ENCODE peak calls at places on chromosomes 3 and 15, in five cellular contexts. One of them, this sample, is unnamed.

GRCh38 chr3:112847692-112848091 is 1.0 kb upstream of the CD200R1L start:
- DNase-seq in A549: no peak
- DNase-seq in GM12878: no peak
- DNase-seq in K562: no peak
- DNase-seq in HepG2: no peak
- DNase-seq in this sample: no peak

GRCh38 chr3:182568756-182569155 is 224.5 kb upstream of the ATP11B start:
- DNase-seq in A549: no peak
- DNase-seq in GM12878: no peak
- DNase-seq in K562: no peak
- DNase-seq in HepG2: no peak
- DNase-seq in this sample: no peak

GRCh38 chr3:158912188-158912587 is 110.3 kb downstream of the MFSD1 start:
- DNase-seq in A549: peak
- DNase-seq in GM12878: no peak
- DNase-seq in K562: peak
- DNase-seq in HepG2: peak
- DNase-seq in this sample: no peak

GRCh38 chr3:4033296-4033695 is 234.1 kb downstream of the LRRN1 start:
- DNase-seq in A549: no peak
- DNase-seq in GM12878: no peak
- DNase-seq in K562: no peak
- DNase-seq in HepG2: no peak
- DNase-seq in this sample: no peak

GRCh38 chr3:189455009-189455408 is 176.2 kb upstream of the TP63 start:
- DNase-seq in A549: no peak
- DNase-seq in GM12878: no peak
- DNase-seq in K562: no peak
- DNase-seq in HepG2: no peak
- DNase-seq in this sample: no peak

GRCh38 chr15:41085029-41085428 is 31.1 kb downstream of the INO80 start:
- DNase-seq in A549: no peak
- DNase-seq in GM12878: no peak
- DNase-seq in K562: no peak
- DNase-seq in HepG2: no peak
- DNase-seq in this sample: no peak

GRCh38 chr15:65066635-65067333 is 1.0 kb downstream of the RASL12 start:
- DNase-seq in A549: no peak
- DNase-seq in GM12878: no peak
- DNase-seq in K562: no peak
- DNase-seq in HepG2: no peak
- DNase-seq in this sample: peak

GRCh38 chr3:17643691-17644090 is 98.7 kb downstream of the TBC1D5 start:
- DNase-seq in A549: no peak
- DNase-seq in GM12878: no peak
- DNase-seq in K562: no peak
- DNase-seq in HepG2: no peak
- DNase-seq in this sample: no peak

GRCh38 chr15:59306520-59307163 is 66.0 kb downstream of the MYO1E start:
- DNase-seq in A549: peak
- DNase-seq in GM12878: no peak
- DNase-seq in K562: no peak
- DNase-seq in HepG2: no peak
- DNase-seq in this sample: no peak

GRCh38 chr15:52653451-52653964 is 25.7 kb downstream of the ATOSA start:
- DNase-seq in A549: peak
- DNase-seq in GM12878: no peak
- DNase-seq in K562: peak
- DNase-seq in HepG2: no peak
- DNase-seq in this sample: no peak

GRCh38 chr3:106299300-106300098 is 430.7 kb upstream of the CBLB start:
- DNase-seq in A549: peak
- DNase-seq in GM12878: peak
- DNase-seq in K562: no peak
- DNase-seq in HepG2: no peak
- DNase-seq in this sample: no peak

GRCh38 chr15:57158997-57159668 is 217.2 kb upstream of the CGNL1 start:
- DNase-seq in A549: no peak
- DNase-seq in GM12878: no peak
- DNase-seq in K562: no peak
- DNase-seq in HepG2: no peak
- DNase-seq in this sample: no peak

GRCh38 chr3:10682692-10683091 is 133.3 kb upstream of the SLC6A11 start:
- DNase-seq in A549: no peak
- DNase-seq in GM12878: no peak
- DNase-seq in K562: no peak
- DNase-seq in HepG2: peak
- DNase-seq in this sample: no peak
- TF ChIP-seq CTCF in A549: no peak
- TF ChIP-seq CTCF in GM12878: no peak
- TF ChIP-seq CTCF in K562: no peak
- TF ChIP-seq CTCF in HepG2: no peak
- TF ChIP-seq CTCF in this sample: no peak

GRCh38 chr15:67825880-67826716 is 789 bp downstream of the SKOR1 start:
- DNase-seq in A549: peak
- DNase-seq in GM12878: no peak
- DNase-seq in K562: no peak
- DNase-seq in HepG2: no peak
- DNase-seq in this sample: peak

GRCh38 chr15:67826717-67827560 is 1.6 kb downstream of the SKOR1 start:
- DNase-seq in A549: no peak
- DNase-seq in GM12878: no peak
- DNase-seq in K562: no peak
- DNase-seq in HepG2: no peak
- DNase-seq in this sample: no peak

GRCh38 chr15:67823371-67824156 is 1.7 kb upstream of the SKOR1 start:
- DNase-seq in A549: no peak
- DNase-seq in GM12878: no peak
- DNase-seq in K562: no peak
- DNase-seq in HepG2: no peak
- DNase-seq in this sample: no peak

GRCh38 chr15:67824157-67824899 is 981 bp upstream of the SKOR1 start:
- DNase-seq in A549: no peak
- DNase-seq in GM12878: no peak
- DNase-seq in K562: no peak
- DNase-seq in HepG2: no peak
- DNase-seq in this sample: no peak

GRCh38 chr15:67824900-67825879 is at the start of gene SKOR1:
- DNase-seq in A549: peak
- DNase-seq in GM12878: no peak
- DNase-seq in K562: no peak
- DNase-seq in HepG2: no peak
- DNase-seq in this sample: peak
- TF ChIP-seq ESRRA in A549: no peak
- TF ChIP-seq ESRRA in GM12878: no peak
- TF ChIP-seq ESRRA in K562: no peak
- TF ChIP-seq ESRRA in HepG2: no peak
- TF ChIP-seq ESRRA in this sample: no peak

DNA sequence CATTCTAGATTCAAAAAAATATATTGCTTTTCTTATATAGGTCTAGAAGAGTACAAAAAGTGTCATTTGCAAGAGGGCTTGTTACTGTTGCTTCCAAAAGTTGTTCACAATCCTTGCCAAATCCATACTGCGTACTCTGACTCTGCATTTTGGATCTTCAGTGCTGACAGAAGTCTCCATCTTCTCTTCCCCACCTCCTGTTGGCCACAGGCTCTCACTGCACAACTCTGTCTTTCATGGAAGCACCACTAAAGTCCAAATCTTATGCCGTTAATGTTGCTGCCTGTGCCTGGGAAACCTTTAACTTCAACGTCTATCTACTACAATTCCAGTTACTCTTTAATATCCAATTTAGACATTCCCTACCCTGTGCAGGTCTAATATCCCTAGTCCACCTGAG is 419.9 kb downstream of the NR2F2 start:
- DNase-seq in A549: no peak
- DNase-seq in GM12878: no peak
- DNase-seq in K562: no peak
- DNase-seq in HepG2: no peak
- DNase-seq in this sample: no peak
- TF ChIP-seq CTCF in A549: no peak
- TF ChIP-seq CTCF in GM12878: no peak
- TF ChIP-seq CTCF in K562: no peak
- TF ChIP-seq CTCF in HepG2: no peak
- TF ChIP-seq CTCF in this sample: no peak

DNA sequence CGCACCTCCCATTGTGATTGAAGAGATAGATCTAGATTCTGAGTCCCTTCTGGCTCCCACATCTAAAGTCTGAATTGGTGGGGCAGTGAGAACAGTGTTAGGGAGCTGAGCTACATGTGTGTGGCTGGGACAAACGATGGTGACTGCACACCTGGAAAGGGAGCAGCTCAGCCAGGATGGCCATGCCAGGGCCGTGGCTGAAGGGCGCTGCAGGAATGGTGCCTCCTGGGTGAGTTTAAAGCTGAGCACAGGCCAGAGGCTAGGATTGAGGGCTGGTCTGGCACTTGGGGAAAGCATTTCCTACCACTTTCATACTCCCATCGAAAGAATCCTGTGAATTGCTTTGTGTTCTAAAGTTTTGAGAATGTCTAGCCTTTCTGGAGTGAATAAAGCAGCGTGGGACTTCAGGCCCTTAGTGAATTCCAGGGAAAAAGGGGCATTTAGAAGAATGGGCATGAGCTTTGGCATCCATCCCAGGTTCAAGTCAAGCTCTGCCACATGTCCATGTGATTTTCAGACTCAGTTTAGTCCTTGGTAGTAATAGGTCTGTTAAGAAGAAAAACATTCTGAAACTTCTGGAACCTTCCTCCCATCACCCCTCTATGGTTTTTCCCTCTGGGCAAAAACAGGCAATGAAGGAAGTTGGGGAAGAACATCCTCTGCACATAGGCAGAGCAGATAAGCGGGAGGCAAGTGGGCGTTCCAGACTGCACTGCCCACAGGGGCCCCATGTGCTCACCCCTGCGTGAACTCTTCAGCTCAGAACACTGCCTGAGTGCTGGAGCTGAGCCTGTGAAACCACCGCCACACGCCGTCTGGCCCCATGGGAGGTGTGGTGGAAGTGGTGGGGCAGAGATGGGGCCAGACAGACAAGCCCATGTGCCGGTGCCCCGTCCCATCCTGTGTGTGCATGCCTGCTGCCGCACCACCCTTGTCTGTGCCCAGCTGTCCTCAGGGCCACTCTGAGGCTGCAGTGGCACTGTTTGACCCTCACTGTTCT is 12.9 kb upstream of the CPNE9 start:
- DNase-seq in A549: no peak
- DNase-seq in GM12878: peak
- DNase-seq in K562: peak
- DNase-seq in HepG2: no peak
- DNase-seq in this sample: no peak
- TF ChIP-seq ESRRA in A549: no peak
- TF ChIP-seq ESRRA in GM12878: no peak
- TF ChIP-seq ESRRA in K562: no peak
- TF ChIP-seq ESRRA in HepG2: no peak
- TF ChIP-seq ESRRA in this sample: no peak

GRCh38 chr3:45547764-45548683 is 46.5 kb upstream of the LIMD1 start:
- DNase-seq in A549: no peak
- DNase-seq in GM12878: no peak
- DNase-seq in K562: no peak
- DNase-seq in HepG2: no peak
- DNase-seq in this sample: no peak

GRCh38 chr3:45547202-45547701 is 47.3 kb upstream of the LIMD1 start:
- DNase-seq in A549: peak
- DNase-seq in GM12878: no peak
- DNase-seq in K562: no peak
- DNase-seq in HepG2: peak
- DNase-seq in this sample: no peak

GRCh38 chr3:45546223-45546622 is 48.3 kb upstream of the LIMD1 start:
- DNase-seq in A549: no peak
- DNase-seq in GM12878: no peak
- DNase-seq in K562: no peak
- DNase-seq in HepG2: no peak
- DNase-seq in this sample: no peak

GRCh38 chr3:45545476-45545875 is 49.1 kb upstream of the LIMD1 start:
- DNase-seq in A549: peak
- DNase-seq in GM12878: no peak
- DNase-seq in K562: peak
- DNase-seq in HepG2: peak
- DNase-seq in this sample: no peak

GRCh38 chr3:45546636-45547201 is 47.8 kb upstream of the LIMD1 start:
- DNase-seq in A549: peak
- DNase-seq in GM12878: no peak
- DNase-seq in K562: peak
- DNase-seq in HepG2: peak
- DNase-seq in this sample: peak
- TF ChIP-seq CTCF in A549: peak
- TF ChIP-seq CTCF in GM12878: no peak
- TF ChIP-seq CTCF in K562: peak
- TF ChIP-seq CTCF in HepG2: peak
- TF ChIP-seq CTCF in this sample: peak

GRCh38 chr3:41742127-41742526 is 219.8 kb downstream of the ULK4 start:
- DNase-seq in A549: no peak
- DNase-seq in GM12878: no peak
- DNase-seq in K562: no peak
- DNase-seq in HepG2: no peak
- DNase-seq in this sample: no peak
- TF ChIP-seq ESRRA in A549: no peak
- TF ChIP-seq ESRRA in GM12878: no peak
- TF ChIP-seq ESRRA in K562: no peak
- TF ChIP-seq ESRRA in HepG2: no peak
- TF ChIP-seq ESRRA in this sample: no peak

GRCh38 chr3:190458040-190458439 is 8.3 kb upstream of the TMEM207 start:
- DNase-seq in A549: peak
- DNase-seq in GM12878: no peak
- DNase-seq in K562: no peak
- DNase-seq in HepG2: no peak
- DNase-seq in this sample: no peak
- TF ChIP-seq CTCF in A549: no peak
- TF ChIP-seq CTCF in GM12878: no peak
- TF ChIP-seq CTCF in K562: no peak
- TF ChIP-seq CTCF in HepG2: no peak
- TF ChIP-seq CTCF in this sample: no peak

GRCh38 chr3:179735321-179735720 is 82.5 kb downstream of the USP13 start:
- DNase-seq in A549: no peak
- DNase-seq in GM12878: no peak
- DNase-seq in K562: no peak
- DNase-seq in HepG2: no peak
- DNase-seq in this sample: no peak

GRCh38 chr3:179732661-179733348 is 80.0 kb downstream of the USP13 start:
- DNase-seq in A549: no peak
- DNase-seq in GM12878: no peak
- DNase-seq in K562: no peak
- DNase-seq in HepG2: peak
- DNase-seq in this sample: no peak

GRCh38 chr3:179731544-179731943 is 78.7 kb downstream of the USP13 start:
- DNase-seq in A549: no peak
- DNase-seq in GM12878: no peak
- DNase-seq in K562: no peak
- DNase-seq in HepG2: no peak
- DNase-seq in this sample: no peak

GRCh38 chr3:179734497-179735281 is 81.8 kb downstream of the USP13 start:
- DNase-seq in A549: no peak
- DNase-seq in GM12878: no peak
- DNase-seq in K562: no peak
- DNase-seq in HepG2: peak
- DNase-seq in this sample: no peak

GRCh38 chr3:179733797-179734196 is 81.0 kb downstream of the USP13 start:
- DNase-seq in A549: no peak
- DNase-seq in GM12878: no peak
- DNase-seq in K562: no peak
- DNase-seq in HepG2: no peak
- DNase-seq in this sample: no peak
- TF ChIP-seq ESRRA in A549: no peak
- TF ChIP-seq ESRRA in GM12878: no peak
- TF ChIP-seq ESRRA in K562: no peak
- TF ChIP-seq ESRRA in HepG2: no peak
- TF ChIP-seq ESRRA in this sample: no peak